ENCODE peak calls at places on chromosomes 7 and 10, in nine cellular contexts. J is GM12878, U is NB4, Q is thyroid gland, K is erythroblast, F is breast epithelium, E is Peyer's patch, V is heart left ventricle, S is IMR-90. B is an unnamed sample.

GRCh38 chr7:87474533-87475358 is 734 bp downstream of the ABCB4 start:
- DNase-seq in J (peak; percentile 96), U (peak; percentile 81), Q (no peak), K (peak; percentile 73), F (no peak), E (no peak), V (no peak), S (no peak), B (peak; percentile 14)

GRCh38 chr10:106795619-106796018 is 368.9 kb downstream of the SORCS1 start:
- DNase-seq in J (peak; percentile 48), U (peak; percentile 54), Q (peak; percentile 65), K (peak; percentile 1), F (no peak), E (no peak), V (no peak), S (no peak), B (no peak)

GRCh38 chr7:135684699-135685098 is 22.4 kb downstream of the STMP1 start:
- DNase-seq in J (no peak), U (no peak), Q (no peak), K (no peak), F (no peak), E (no peak), V (no peak), S (no peak), B (no peak)

GRCh38 chr7:92402920-92403759 is 44.1 kb upstream of the GATAD1 start:
- DNase-seq in J (no peak), U (no peak), Q (no peak), K (no peak), F (no peak), E (no peak), V (no peak), S (peak; percentile 79), B (no peak)

GRCh38 chr10:71253981-71254818 is 41.8 kb downstream of the UNC5B start:
- DNase-seq in J (no peak), U (no peak), Q (no peak), K (no peak), F (no peak), E (no peak), V (peak; percentile 57), S (no peak), B (no peak)

GRCh38 chr7:27134392-27134791 is 3.8 kb upstream of the HOXA4 start:
- DNase-seq in J (peak; percentile 19), U (peak; percentile 81), Q (no peak), K (no peak), F (no peak), E (no peak), V (no peak), S (peak; percentile 97), B (no peak)

GRCh38 chr10:110569736-110570135 is 2.2 kb downstream of the SMC3 start:
- DNase-seq in J (no peak), U (no peak), Q (no peak), K (peak; percentile 35), F (no peak), E (no peak), V (no peak), S (no peak), B (no peak)

GRCh38 chr7:55438085-55438764 is 73.1 kb downstream of the LANCL2 start:
- DNase-seq in J (no peak), U (no peak), Q (no peak), K (no peak), F (no peak), E (no peak), V (no peak), S (no peak), B (no peak)

GRCh38 chr10:131000737-131001136 is 310.8 kb downstream of the TCERG1L start:
- DNase-seq in J (no peak), U (peak; percentile 16), Q (no peak), K (no peak), F (no peak), E (peak; percentile 14), V (no peak), S (no peak), B (no peak)

GRCh38 chr7:85102813-85103350 is 84.0 kb downstream of the SEMA3D start:
- DNase-seq in J (no peak), U (no peak), Q (no peak), K (no peak), F (no peak), E (no peak), V (no peak), S (peak; percentile 63), B (no peak)

GRCh38 chr7:26200113-26200443 is 468 bp downstream of the HNRNPA2B1 start:
- DNase-seq in J (no peak), U (peak; percentile 79), Q (peak; percentile 66), K (peak; percentile 82), F (peak; percentile 70), E (peak; percentile 85), V (peak; percentile 69), S (no peak), B (peak; percentile 14)

GRCh38 chr7:139598642-139599041 is 75.2 kb downstream of the CLEC2L start:
- DNase-seq in J (no peak), U (no peak), Q (peak; percentile 70), K (peak; percentile 23), F (no peak), E (no peak), V (no peak), S (no peak), B (no peak)

GRCh38 chr7:158461824-158462223 is 125.8 kb downstream of the PTPRN2 start:
- DNase-seq in J (no peak), U (peak; percentile 36), Q (no peak), K (no peak), F (no peak), E (no peak), V (no peak), S (no peak), B (no peak)

GRCh38 chr7:128928159-128928558 is 9.6 kb upstream of the IRF5 start:
- DNase-seq in J (no peak), U (no peak), Q (no peak), K (no peak), F (no peak), E (peak; percentile 15), V (no peak), S (no peak), B (no peak)

GRCh38 chr7:108001759-108002725 is 919 bp downstream of the LAMB1 start:
- DNase-seq in J (no peak), U (no peak), Q (peak; percentile 26), K (no peak), F (no peak), E (peak; percentile 57), V (no peak), S (peak; percentile 41), B (no peak)

GRCh38 chr7:108000875-108001758 is 1.8 kb downstream of the LAMB1 start:
- DNase-seq in J (no peak), U (no peak), Q (peak; percentile 43), K (no peak), F (no peak), E (peak; percentile 76), V (peak; percentile 58), S (peak; percentile 30), B (no peak)

GRCh38 chr7:108004220-108005142 is 1.5 kb upstream of the LAMB1 start:
- DNase-seq in J (no peak), U (no peak), Q (no peak), K (no peak), F (no peak), E (no peak), V (no peak), S (peak; percentile 70), B (no peak)

GRCh38 chr7:108003591-108003935 is 602 bp upstream of the LAMB1 start:
- DNase-seq in J (no peak), U (no peak), Q (no peak), K (no peak), F (no peak), E (no peak), V (no peak), S (no peak), B (no peak)

GRCh38 chr7:108002726-108003590 is at the start of gene LAMB1:
- DNase-seq in J (no peak), U (no peak), Q (peak; percentile 79), K (no peak), F (no peak), E (peak; percentile 75), V (peak; percentile 84), S (peak; percentile 65), B (no peak)
- TF ChIP-seq POLR2A in J (no peak), U (no peak), Q (no peak), K (no peak), F (no peak), E (peak; percentile 49), V (no peak), S (peak; percentile 23), B (no peak)

DNA sequence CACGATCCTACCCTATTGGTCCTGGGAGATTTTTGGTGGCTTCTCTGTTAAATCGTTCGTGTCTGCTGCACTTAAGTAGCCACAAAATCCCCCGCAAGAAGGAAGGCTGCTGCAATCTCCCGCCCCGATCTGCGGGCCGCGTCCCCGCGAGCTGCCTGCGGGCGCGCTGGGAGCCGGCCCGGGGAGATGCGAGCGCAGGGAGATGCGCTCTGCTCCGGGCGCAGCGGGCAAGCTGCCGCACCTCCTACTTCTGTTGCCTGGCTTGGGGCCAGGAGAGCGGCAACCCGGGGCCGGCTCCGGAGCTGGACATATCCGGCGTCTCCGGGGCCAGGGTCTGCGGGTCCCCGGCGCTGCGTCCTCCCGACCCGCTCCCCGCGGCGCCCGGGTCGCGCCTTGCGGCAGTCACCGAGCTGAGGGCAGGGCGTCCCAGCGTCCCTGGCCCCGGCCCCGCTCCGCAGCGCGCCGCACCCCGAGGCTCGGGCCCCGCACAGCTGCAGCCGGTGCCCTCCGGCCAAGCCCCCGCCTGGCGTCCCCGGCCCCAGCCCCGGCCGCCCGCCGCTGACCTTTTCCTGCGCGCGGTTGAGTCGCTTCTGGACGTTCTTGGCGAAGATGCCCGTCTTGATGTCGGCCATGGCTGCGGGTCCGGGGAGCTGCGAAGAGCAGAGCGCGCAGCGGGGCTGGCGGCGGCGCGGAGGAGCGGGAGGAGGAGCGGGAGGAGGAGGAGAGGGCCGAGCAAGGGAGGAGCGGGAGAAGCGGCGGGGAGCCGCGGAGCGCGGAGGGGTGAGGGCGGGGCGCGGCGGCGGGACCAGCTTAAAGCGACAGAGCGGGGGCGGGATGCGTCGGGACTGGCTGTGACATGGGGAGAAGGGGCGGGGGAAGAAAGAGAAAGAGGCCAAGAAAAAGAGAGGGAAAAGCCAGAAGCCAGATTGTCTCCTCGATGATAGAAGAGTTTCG is at the start of gene AMPH:
- DNase-seq in J (no peak), U (no peak), Q (no peak), K (no peak), F (no peak), E (peak; percentile 48), V (peak; percentile 77), S (peak; percentile 40), B (no peak)
- TF ChIP-seq POLR2A in J (no peak), U (no peak), Q (no peak), K (no peak), F (no peak), E (no peak), V (no peak), S (no peak), B (no peak)

DNA sequence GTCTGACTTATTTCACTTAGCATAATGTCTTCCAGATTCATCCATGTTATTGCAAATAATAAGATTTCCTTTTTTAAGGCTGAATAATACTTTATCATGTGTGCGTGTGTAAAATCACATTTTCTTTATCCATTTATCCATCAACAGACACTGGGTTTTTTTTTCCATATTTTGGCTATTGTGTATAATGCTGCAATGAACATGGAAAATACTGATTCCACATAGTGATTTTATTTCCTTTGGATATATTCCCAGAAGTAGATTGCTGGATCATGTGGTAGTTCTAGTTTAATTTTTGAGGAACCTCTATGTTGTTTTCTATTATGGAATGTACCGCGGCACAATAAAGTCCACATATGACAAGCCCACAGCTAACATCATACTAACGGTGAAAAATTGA is 180.1 kb downstream of the PON1 start:
- DNase-seq in J (no peak), U (no peak), Q (no peak), K (no peak), F (no peak), E (no peak), V (no peak), S (no peak), B (no peak)
- TF ChIP-seq POLR2A in J (no peak), U (no peak), Q (no peak), K (no peak), F (no peak), E (no peak), V (no peak), S (no peak), B (no peak)

GRCh38 chr7:98110249-98111022 is 3.8 kb downstream of the LMTK2 start:
- DNase-seq in J (no peak), U (no peak), Q (peak; percentile 23), K (peak; percentile 13), F (no peak), E (no peak), V (peak; percentile 49), S (peak; percentile 9), B (no peak)
- TF ChIP-seq POLR2A in J (no peak), U (no peak), Q (no peak), K (no peak), F (no peak), E (no peak), V (no peak), S (no peak), B (no peak)